ENCODE peak calls at places on chromosomes 12 and 14, in seven cellular contexts. X is SHP77; N is LoVo; O is NCI-H1105; A is endothelial cell; K is BJ; Q is CD8-positive, alpha-beta memory T cell. C is an unnamed sample.
A peak's percentile ranks its signal among the peaks of the same experiment; 100 is the strongest.

GRCh38 chr14:73491977-73492552 is 1.3 kb downstream of the RIOX1 start:
- DNase-seq in X (no peak), N (no peak), O (no peak), A (no peak), K (no peak), Q (no peak), C (no peak)

GRCh38 chr14:90543876-90544275 is 147.0 kb downstream of the CALM1 start:
- DNase-seq in X (no peak), N (no peak), O (no peak), A (no peak), K (no peak), Q (no peak), C (no peak)

GRCh38 chr12:88570103-88570502 is 10.2 kb downstream of the KITLG start:
- DNase-seq in X (no peak), N (no peak), O (no peak), A (no peak), K (no peak), Q (no peak), C (no peak)

GRCh38 chr12:13941258-13942249 is 39.8 kb downstream of the GRIN2B start:
- DNase-seq in X (peak; percentile 2), N (peak; percentile 93), O (peak; percentile 51), A (peak; percentile 57), K (no peak), Q (no peak), C (no peak)

GRCh38 chr12:1540690-1541089 is 53.7 kb downstream of the FBXL14 start:
- DNase-seq in X (no peak), N (peak; percentile 68), O (no peak), A (no peak), K (no peak), Q (no peak), C (no peak)

GRCh38 chr12:30268036-30268435 is 427.6 kb downstream of the IPO8 start:
- DNase-seq in X (no peak), N (no peak), O (no peak), A (no peak), K (no peak), Q (no peak), C (no peak)

GRCh38 chr12:25272937-25273526 is 22.3 kb upstream of the KRAS start:
- DNase-seq in X (no peak), N (no peak), O (no peak), A (no peak), K (no peak), Q (no peak), C (no peak)

GRCh38 chr14:23034498-23035302 is at the start of gene PSMB5:
- DNase-seq in X (no peak), N (peak; percentile 93), O (no peak), A (peak; percentile 74), K (peak; percentile 79), Q (peak; percentile 92), C (peak; percentile 91)

GRCh38 chr12:4379410-4379809 is at the start of gene FGF23:
- DNase-seq in X (no peak), N (no peak), O (no peak), A (peak; percentile 34), K (no peak), Q (no peak), C (no peak)

GRCh38 chr12:31011746-31012567 is 61.7 kb upstream of the DDX11 start:
- DNase-seq in X (no peak), N (no peak), O (no peak), A (no peak), K (no peak), Q (no peak), C (no peak)

GRCh38 chr14:54329082-54329695 is 67.6 kb upstream of the CDKN3 start:
- DNase-seq in X (peak; percentile 30), N (peak; percentile 78), O (peak; percentile 52), A (peak; percentile 55), K (no peak), Q (no peak), C (no peak)

GRCh38 chr12:6950944-6951540 is at the start of gene PTPN6:
- DNase-seq in X (no peak), N (no peak), O (no peak), A (no peak), K (no peak), Q (peak; percentile 68), C (peak; percentile 58)

GRCh38 chr14:21408152-21408551 is 24.3 kb upstream of the SUPT16H start:
- DNase-seq in X (no peak), N (no peak), O (no peak), A (no peak), K (no peak), Q (no peak), C (no peak)

GRCh38 chr14:63713058-63713457 is 14.8 kb downstream of the SGPP1 start:
- DNase-seq in X (no peak), N (no peak), O (no peak), A (no peak), K (no peak), Q (no peak), C (no peak)

GRCh38 chr12:94172973-94173372 is 24.6 kb downstream of the PLXNC1 start:
- DNase-seq in X (no peak), N (no peak), O (no peak), A (no peak), K (peak; percentile 77), Q (no peak), C (no peak)

GRCh38 chr14:21454843-21455550 is 926 bp downstream of the CHD8 start:
- DNase-seq in X (peak; percentile 10), N (no peak), O (no peak), A (no peak), K (no peak), Q (peak; percentile 14), C (no peak)

GRCh38 chr14:72925171-72925759 is 999 bp upstream of the DCAF4 start:
- DNase-seq in X (no peak), N (no peak), O (no peak), A (no peak), K (no peak), Q (no peak), C (no peak)

GRCh38 chr12:126768517-126768916 is 1498.5 kb upstream of the TMEM132C start:
- DNase-seq in X (no peak), N (no peak), O (no peak), A (no peak), K (no peak), Q (no peak), C (no peak)

GRCh38 chr12:23585156-23585781 is 364.2 kb downstream of the SOX5 start:
- DNase-seq in X (no peak), N (no peak), O (no peak), A (no peak), K (no peak), Q (no peak), C (no peak)

GRCh38 chr14:59224341-59224740 is 35.9 kb downstream of the DAAM1 start:
- DNase-seq in X (no peak), N (no peak), O (no peak), A (no peak), K (no peak), Q (no peak), C (no peak)

GRCh38 chr12:49615725-49616124 is 7.6 kb upstream of the PRPF40B start:
- DNase-seq in X (no peak), N (peak; percentile 16), O (no peak), A (no peak), K (peak; percentile 18), Q (no peak), C (no peak)

GRCh38 chr14:69413483-69413882 is 15.0 kb downstream of the SLC39A9 start:
- DNase-seq in X (no peak), N (no peak), O (no peak), A (no peak), K (no peak), Q (no peak), C (no peak)

GRCh38 chr14:52834440-52834842 is 43.0 kb upstream of the GNPNAT1 start:
- DNase-seq in X (no peak), N (no peak), O (no peak), A (no peak), K (peak; percentile 72), Q (no peak), C (no peak)